ENCODE peak calls at places on chromosome 14, in four cellular contexts. I is fibroblast of lung, U is epithelial cell of esophagus, L is thoracic aorta. T is an unnamed sample.

GRCh38 chr14:61472025-61472672 is 150.8 kb downstream of the PRKCH start:
- DNase-seq in I (peak; percentile 99), U (peak; percentile 96), L (no peak), T (peak; percentile 98)

GRCh38 chr14:34262511-34262910 is 199.5 kb downstream of the SPTSSA start:
- DNase-seq in I (no peak), U (no peak), L (no peak), T (no peak)

GRCh38 chr14:67413806-67414769 is 2.1 kb upstream of the PLEK2 start:
- DNase-seq in I (peak; percentile 85), U (peak; percentile 94), L (no peak), T (peak; percentile 69)

GRCh38 chr14:69050235-69051184 is 71.4 kb upstream of the ACTN1 start:
- DNase-seq in I (no peak), U (no peak), L (no peak), T (no peak)

GRCh38 chr14:88233915-88234314 is 89.2 kb downstream of the KCNK10 start:
- DNase-seq in I (no peak), U (peak; percentile 16), L (no peak), T (peak; percentile 0)

GRCh38 chr14:81314443-81315175 is 85.5 kb downstream of the STON2 start:
- DNase-seq in I (no peak), U (no peak), L (no peak), T (no peak)

GRCh38 chr14:101022121-101022520 is 118.6 kb upstream of the RTL1 start:
- DNase-seq in I (no peak), U (no peak), L (no peak), T (no peak)

GRCh38 chr14:103908580-103908979 is 19.7 kb upstream of the TDRD9 start:
- DNase-seq in I (no peak), U (no peak), L (no peak), T (no peak)

GRCh38 chr14:81408595-81408994 is 8.5 kb upstream of the STON2 start:
- DNase-seq in I (no peak), U (peak; percentile 71), L (no peak), T (no peak)

GRCh38 chr14:91241848-91242247 is 2.7 kb downstream of the GPR68 start:
- DNase-seq in I (no peak), U (no peak), L (no peak), T (no peak)

GRCh38 chr14:104596451-104596918 is 8.1 kb downstream of the TMEM179 start:
- DNase-seq in I (no peak), U (no peak), L (no peak), T (no peak)

GRCh38 chr14:33765251-33765650 is 185.6 kb downstream of the EGLN3 start:
- DNase-seq in I (peak; percentile 82), U (no peak), L (no peak), T (peak; percentile 66)

GRCh38 chr14:48788771-48789170 is 797.4 kb downstream of the RPS29 start:
- DNase-seq in I (no peak), U (no peak), L (no peak), T (no peak)

GRCh38 chr14:99728981-99729451 is 44.9 kb downstream of the CYP46A1 start:
- DNase-seq in I (no peak), U (no peak), L (no peak), T (no peak)

GRCh38 chr14:72826039-72826438 is 67.9 kb downstream of the DPF3 start:
- DNase-seq in I (no peak), U (no peak), L (no peak), T (no peak)

GRCh38 chr14:19801118-19801464 is 2.5 kb upstream of the OR4N2 start:
- DNase-seq in I (no peak), U (no peak), L (no peak), T (no peak)

GRCh38 chr14:106848330-106849121 is 1322.1 kb downstream of the TMEM121 start:
- DNase-seq in I (peak; percentile 0), U (no peak), L (no peak), T (no peak)

GRCh38 chr14:69571879-69572633 is 2.6 kb downstream of the CCDC177 start:
- DNase-seq in I (peak; percentile 9), U (peak; percentile 66), L (no peak), T (peak; percentile 34)

GRCh38 chr14:55160989-55161388 is 30.4 kb downstream of the DLGAP5 start:
- DNase-seq in I (peak; percentile 42), U (peak; percentile 49), L (no peak), T (peak; percentile 72)

GRCh38 chr14:72736791-72737559 is 156.9 kb downstream of the DPF3 start:
- DNase-seq in I (peak; percentile 50), U (no peak), L (no peak), T (no peak)

GRCh38 chr14:101173698-101174521 is 270.4 kb upstream of the RTL1 start:
- DNase-seq in I (no peak), U (no peak), L (no peak), T (no peak)

GRCh38 chr14:36556811-36557433 is 25.5 kb downstream of the NKX2-8 start:
- DNase-seq in I (peak; percentile 4), U (peak; percentile 37), L (no peak), T (peak; percentile 38)

GRCh38 chr14:99217066-99217465 is 54.9 kb downstream of the BCL11B start:
- DNase-seq in I (no peak), U (no peak), L (no peak), T (no peak)

GRCh38 chr14:68918612-68919011 is 60.5 kb downstream of the ACTN1 start:
- DNase-seq in I (no peak), U (no peak), L (no peak), T (no peak)

GRCh38 chr14:37544407-37544806 is 50.6 kb downstream of the FOXA1 start:
- DNase-seq in I (no peak), U (peak; percentile 20), L (no peak), T (no peak)

GRCh38 chr14:26887842-26888241 is 290.0 kb upstream of the NOVA1 start:
- DNase-seq in I (no peak), U (no peak), L (no peak), T (no peak)

GRCh38 chr14:106883218-106883692 is 1356.9 kb downstream of the TMEM121 start:
- DNase-seq in I (no peak), U (no peak), L (no peak), T (peak; percentile 4)

GRCh38 chr14:33791971-33792370 is 158.9 kb downstream of the EGLN3 start:
- DNase-seq in I (no peak), U (no peak), L (no peak), T (no peak)

GRCh38 chr14:92496458-92496857 is 17.1 kb upstream of the RIN3 start:
- DNase-seq in I (no peak), U (no peak), L (no peak), T (no peak)

GRCh38 chr14:89617142-89617460 is 200.1 kb upstream of the FOXN3 start:
- DNase-seq in I (no peak), U (no peak), L (no peak), T (no peak)
- H3K4me3 ChIP-seq in I (peak overlapping the region; percentile 62), U (no peak overlapping the region), L (peak overlapping the region; percentile 84), T (no peak overlapping the region)

DNA sequence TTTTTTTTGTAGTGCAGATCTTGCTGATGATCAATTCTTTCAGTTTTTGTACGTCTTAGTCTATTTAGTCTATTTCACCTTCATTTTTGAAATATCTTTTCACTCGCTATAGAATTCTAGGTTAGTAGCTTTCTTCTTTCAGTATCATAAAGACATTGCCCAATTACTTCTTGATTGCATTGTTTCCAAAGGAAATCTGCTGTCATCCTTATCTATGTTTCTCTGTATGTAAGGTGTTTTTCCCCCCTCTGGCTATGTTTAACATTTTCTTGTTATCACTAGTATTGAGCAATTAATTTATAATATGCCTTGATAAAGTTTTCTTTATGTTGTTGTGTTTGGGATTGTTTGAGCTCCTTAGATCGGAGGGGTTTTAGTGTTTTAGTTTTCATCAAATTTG is 171.9 kb downstream of the BMP4 start:
- DNase-seq in I (no peak), U (no peak), L (no peak), T (no peak)
- H3K4me3 ChIP-seq in I (no peak overlapping the region), U (no peak overlapping the region), L (no peak overlapping the region), T (no peak overlapping the region)

GRCh38 chr14:96254696-96255095 is 1.3 kb upstream of the BDKRB1 start:
- DNase-seq in I (no peak), U (no peak), L (no peak), T (no peak)

GRCh38 chr14:96257900-96258299 is 1.9 kb downstream of the BDKRB1 start:
- DNase-seq in I (no peak), U (no peak), L (no peak), T (no peak)

GRCh38 chr14:96256420-96256819 is 410 bp downstream of the BDKRB1 start:
- DNase-seq in I (no peak), U (peak; percentile 89), L (no peak), T (no peak)

GRCh38 chr14:96257056-96257455 is 1.0 kb downstream of the BDKRB1 start:
- DNase-seq in I (no peak), U (no peak), L (no peak), T (no peak)

DNA sequence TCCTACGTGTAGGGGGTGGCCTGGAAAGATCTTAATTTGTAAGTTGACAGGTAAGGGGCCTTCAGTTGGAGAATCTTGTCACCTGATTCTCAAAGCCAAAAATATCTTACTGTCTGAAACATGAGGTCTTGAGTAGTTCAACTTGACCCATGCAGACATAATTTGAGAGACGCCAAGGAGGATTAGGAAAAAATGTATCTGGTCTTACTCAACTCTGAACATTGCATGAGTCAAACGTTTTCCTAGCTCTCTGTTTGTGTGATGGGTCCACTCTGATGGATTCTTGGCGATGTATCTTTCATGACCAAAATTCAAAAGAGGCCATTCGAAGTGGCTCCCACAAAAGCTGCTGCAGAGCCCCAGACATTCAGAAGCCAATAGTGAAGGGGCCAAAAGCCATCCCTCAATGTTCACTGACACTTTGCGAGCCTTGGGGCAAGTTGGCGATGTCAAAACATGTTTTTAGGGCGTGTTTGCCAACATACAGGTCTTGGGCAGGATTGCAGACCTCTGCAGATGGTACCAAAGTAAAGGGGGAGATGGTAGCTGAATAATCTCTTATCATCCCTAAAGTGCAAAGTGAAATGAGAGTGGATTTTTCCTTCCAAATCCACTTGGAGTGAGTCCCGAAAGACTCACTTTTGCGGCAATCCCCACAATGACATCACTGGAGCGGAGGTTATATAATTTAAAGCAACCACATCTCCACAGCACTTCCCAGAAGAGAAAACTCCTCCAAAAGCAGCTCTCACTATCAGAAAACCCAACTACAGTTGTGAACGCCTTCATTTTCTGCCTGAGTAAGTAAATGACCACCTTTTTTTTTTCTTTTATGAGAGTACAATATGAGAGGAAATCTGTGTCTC is at the start of gene BDKRB1:
- DNase-seq in I (peak; percentile 92), U (peak; percentile 82), L (no peak), T (peak; percentile 91)
- H3K4me3 ChIP-seq in I (peak within 1 kb of the TSS; percentile 29), U (no peak within 1 kb of the TSS), L (no peak within 1 kb of the TSS), T (no peak within 1 kb of the TSS)

GRCh38 chr14:56579345-56580316 is at the start of gene TMEM260:
- DNase-seq in I (peak; percentile 83), U (peak; percentile 90), L (peak; percentile 29), T (peak; percentile 93)

GRCh38 chr14:56580317-56580711 is 716 bp downstream of the TMEM260 start:
- DNase-seq in I (no peak), U (no peak), L (no peak), T (no peak)

GRCh38 chr14:56585461-56586084 is 6.0 kb downstream of the TMEM260 start:
- DNase-seq in I (peak; percentile 44), U (peak; percentile 63), L (no peak), T (no peak)

DNA sequence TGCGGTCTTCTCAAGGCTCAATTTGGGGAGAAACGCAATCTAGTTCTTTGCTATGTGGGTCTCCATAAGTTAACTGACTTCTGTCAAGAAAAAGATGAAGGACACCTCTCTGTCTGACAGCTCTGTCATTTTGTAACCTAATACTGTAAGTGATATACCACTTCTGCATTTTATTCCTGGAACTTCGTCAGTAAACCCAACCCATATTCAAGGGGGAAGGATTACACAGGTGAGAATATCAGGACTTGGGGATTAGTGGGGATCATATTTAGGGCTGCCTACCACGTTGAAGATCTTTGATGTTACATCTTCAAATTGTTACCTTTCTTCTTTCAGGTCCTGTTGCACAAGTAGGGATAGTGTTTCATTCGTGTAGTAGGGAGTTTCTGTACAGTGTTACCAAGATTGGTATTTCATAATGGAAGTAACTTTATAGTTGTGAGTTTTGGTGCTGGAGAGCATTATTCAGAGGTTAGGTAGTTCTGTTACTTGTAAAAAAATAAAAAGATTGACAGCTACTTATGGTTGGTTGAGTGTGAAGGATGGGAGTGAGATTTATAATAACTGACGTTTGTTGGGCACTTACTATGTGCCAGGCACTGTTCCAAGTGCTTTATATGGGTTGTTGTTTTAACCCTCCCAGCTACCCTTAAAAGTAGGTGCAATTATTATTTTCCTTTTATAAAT is 1.6 kb downstream of the TMEM260 start:
- DNase-seq in I (no peak), U (no peak), L (no peak), T (no peak)
- H3K4me3 ChIP-seq in I (peak overlapping the region; percentile 95), U (peak overlapping the region; percentile 68), L (peak overlapping the region; percentile 92), T (no peak overlapping the region)